ENCODE peak calls at places on chromosomes 1 and 21, in nine cellular contexts. J is stimulated activated CD8-positive, alpha-beta memory T cell treated with anti-CD3 and anti-CD28 coated beads, Interleukin-12 subunit alpha, Interleukin-12 subunit beta, amount 100 ng/mL, for 4 hours; V is astrocyte of the cerebellum; I is neural crest cell; H is Caki2; G is activated CD8-positive, alpha-beta memory T cell treated with anti-CD3 and anti-CD28 coated beads, Interleukin-2, amount 50 U/mL, for 48 hours; Z is non-pigmented ciliary epithelial cell; B is T-helper 9 cell; E is frontal cortex. P is an unnamed sample.

GRCh38 chr21:43292041-43292865 is 123.4 kb downstream of the CRYAA start:
- DNase-seq in H (no peak), E (no peak), B (no peak), V (no peak), I (no peak), G (no peak), J (no peak), Z (no peak), P (no peak)

GRCh38 chr1:246142320-246142893 is 364.7 kb downstream of the SMYD3 start:
- DNase-seq in G (no peak), V (peak), E (no peak), Z (peak), H (peak), J (no peak), I (no peak), B (no peak), P (no peak)

GRCh38 chr1:38353956-38354355 is 307.4 kb upstream of the POU3F1 start:
- DNase-seq in I (no peak), V (no peak), H (no peak), B (no peak), Z (no peak), E (no peak), J (no peak), G (no peak), P (no peak)

GRCh38 chr1:167219646-167220536 is 795 bp upstream of the POU2F1 start:
- DNase-seq in B (peak), V (peak), I (peak), J (peak), H (peak), Z (no peak), G (peak), E (peak), P (peak)

GRCh38 chr1:21939650-21940374 is 2.7 kb upstream of the HSPG2 start:
- DNase-seq in H (peak), Z (peak), J (no peak), E (peak), B (no peak), G (no peak), V (peak), I (no peak), P (no peak)

GRCh38 chr1:214460304-214460916 is 91.0 kb downstream of the PTPN14 start:
- DNase-seq in Z (no peak), V (no peak), G (no peak), E (no peak), H (no peak), J (no peak), I (no peak), B (no peak), P (no peak)

GRCh38 chr1:28954126-28954525 is 39.8 kb downstream of the EPB41 start:
- DNase-seq in Z (no peak), V (no peak), B (no peak), I (no peak), J (no peak), G (no peak), H (no peak), E (no peak), P (no peak)

GRCh38 chr1:113557176-113557575 is 166.9 kb downstream of the MAGI3 start:
- DNase-seq in Z (no peak), E (no peak), V (no peak), H (no peak), B (no peak), I (no peak), J (no peak), G (no peak), P (no peak)

GRCh38 chr1:16717174-16718108 is 22.9 kb upstream of the RNU1-4 start:
- DNase-seq in V (no peak), J (no peak), B (no peak), G (peak), I (no peak), E (no peak), Z (no peak), H (peak), P (no peak)